ENCODE peak calls at places on chromosomes 12 and 14, in ten cellular contexts. M is spleen, U is fibroblast of lung, N is psoas muscle, W is endothelial cell of umbilical vein, H is heart left ventricle, J is A549, B is PC-9, I is SK-N-SH, F is IMR-90. Z is an unnamed sample.

GRCh38 chr14:94363171-94363624 is 25.2 kb downstream of the SERPINA1 start:
- DNase-seq in M (no peak), U (no peak), N (no peak), W (no peak), H (no peak), J (no peak), B (no peak), I (no peak), F (no peak), Z (no peak)

GRCh38 chr12:79778802-79779201 is 88.0 kb upstream of the PAWR start:
- DNase-seq in M (no peak), U (no peak), N (no peak), W (no peak), H (no peak), J (no peak), B (no peak), I (no peak), F (peak; percentile 31), Z (no peak)

GRCh38 chr12:9378430-9378835 is 170.2 kb upstream of the PZP start:
- DNase-seq in M (no peak), U (no peak), N (no peak), W (peak; percentile 49), H (no peak), J (peak; percentile 32), B (no peak), I (peak; percentile 47), F (no peak), Z (no peak)

GRCh38 chr14:105899071-105899641 is 372.8 kb downstream of the TMEM121 start:
- DNase-seq in M (peak; percentile 71), U (no peak), N (peak; percentile 39), W (no peak), H (peak; percentile 16), J (no peak), B (no peak), I (peak; percentile 70), F (no peak), Z (no peak)

GRCh38 chr12:121033625-121034349 is 5.3 kb downstream of the OASL start:
- DNase-seq in M (no peak), U (peak; percentile 39), N (no peak), W (no peak), H (no peak), J (peak; percentile 42), B (peak; percentile 91), I (no peak), F (no peak), Z (peak; percentile 82)

GRCh38 chr12:67742461-67742860 is 93.9 kb downstream of the DYRK2 start:
- DNase-seq in M (no peak), U (peak; percentile 10), N (no peak), W (no peak), H (no peak), J (no peak), B (no peak), I (no peak), F (peak; percentile 55), Z (no peak)

GRCh38 chr12:12819752-12820311 is 6.7 kb downstream of the DDX47 start:
- DNase-seq in M (no peak), U (peak; percentile 67), N (no peak), W (peak; percentile 85), H (no peak), J (peak; percentile 50), B (peak; percentile 99), I (no peak), F (peak; percentile 96), Z (no peak)

GRCh38 chr12:4250691-4251090 is 22.9 kb upstream of the CCND2 start:
- DNase-seq in M (no peak), U (no peak), N (no peak), W (no peak), H (no peak), J (no peak), B (no peak), I (no peak), F (no peak), Z (no peak)

GRCh38 chr12:27781680-27782079 is 1.6 kb upstream of the MANSC4 start:
- DNase-seq in M (no peak), U (peak; percentile 73), N (no peak), W (no peak), H (no peak), J (no peak), B (no peak), I (no peak), F (peak; percentile 67), Z (no peak)

GRCh38 chr12:27780612-27781408 is 774 bp upstream of the MANSC4 start:
- DNase-seq in M (no peak), U (peak; percentile 68), N (no peak), W (peak; percentile 61), H (peak; percentile 32), J (peak; percentile 28), B (peak; percentile 88), I (peak; percentile 70), F (peak; percentile 47), Z (peak; percentile 3)

GRCh38 chr12:27779416-27779815 is 617 bp upstream of the KLHL42 start:
- DNase-seq in M (peak; percentile 77), U (peak; percentile 30), N (no peak), W (peak; percentile 25), H (no peak), J (peak; percentile 15), B (no peak), I (peak; percentile 75), F (no peak), Z (no peak)

GRCh38 chr12:27779837-27780611 is at the start of the genes KLHL42 and MANSC4:
- DNase-seq in M (peak; percentile 95), U (peak; percentile 75), N (peak; percentile 87), W (peak; percentile 63), H (peak; percentile 87), J (peak; percentile 43), B (peak; percentile 59), I (peak; percentile 92), F (peak; percentile 73), Z (peak; percentile 69)

GRCh38 chr12:27782481-27782880 is 2.4 kb upstream of the MANSC4 start:
- DNase-seq in M (no peak), U (no peak), N (no peak), W (no peak), H (no peak), J (no peak), B (no peak), I (no peak), F (no peak), Z (no peak)
- H3K27ac ChIP-seq in M (no peak overlapping the region), U (no peak overlapping the region), N (no peak overlapping the region), W (no peak overlapping the region), H (no peak overlapping the region), J (no peak overlapping the region), B (no peak overlapping the region), I (no peak overlapping the region), F (peak overlapping the region; percentile 29), Z (no peak overlapping the region)

GRCh38 chr14:104666981-104667380 is 22.4 kb upstream of the INF2 start:
- DNase-seq in M (peak; percentile 72), U (no peak), N (no peak), W (no peak), H (no peak), J (no peak), B (peak; percentile 5), I (no peak), F (no peak), Z (no peak)

GRCh38 chr14:104665092-104665662 is 24.2 kb upstream of the INF2 start:
- DNase-seq in M (no peak), U (peak; percentile 29), N (no peak), W (no peak), H (no peak), J (no peak), B (no peak), I (no peak), F (peak; percentile 33), Z (no peak)

GRCh38 chr14:104665663-104666522 is 23.5 kb upstream of the INF2 start:
- DNase-seq in M (peak; percentile 84), U (no peak), N (no peak), W (peak; percentile 53), H (no peak), J (peak; percentile 86), B (peak; percentile 50), I (no peak), F (no peak), Z (peak; percentile 28)

GRCh38 chr14:104664588-104664987 is 24.8 kb upstream of the INF2 start:
- DNase-seq in M (peak; percentile 68), U (no peak), N (no peak), W (no peak), H (no peak), J (no peak), B (no peak), I (no peak), F (no peak), Z (no peak)

DNA sequence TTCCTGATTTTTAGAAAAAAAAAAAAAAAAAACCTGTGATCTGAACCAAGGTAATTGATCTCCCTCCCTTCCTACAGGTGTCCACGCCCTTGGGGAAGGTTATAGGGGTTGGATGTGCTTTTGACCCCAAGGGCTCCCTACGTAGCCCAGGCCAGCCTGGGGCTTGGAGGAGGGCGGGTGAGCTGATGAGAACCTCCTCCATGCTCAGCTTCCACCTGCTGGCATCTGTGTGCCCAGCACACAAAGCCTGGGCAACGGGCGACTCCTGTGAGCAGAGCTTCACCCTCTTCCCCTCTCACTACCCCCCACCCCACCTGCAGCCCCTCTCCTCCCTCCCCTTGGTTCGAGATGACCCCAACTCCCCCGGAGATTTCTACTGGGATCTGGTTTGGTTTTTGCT is 25.3 kb upstream of the INF2 start:
- DNase-seq in M (peak; percentile 71), U (no peak), N (no peak), W (no peak), H (no peak), J (no peak), B (peak; percentile 10), I (no peak), F (no peak), Z (no peak)
- H3K4me1 ChIP-seq in M (peaks cover 44% of the 10 kb centered on the region), U (no peaks in the 10 kb centered on the region), N (no peaks in the 10 kb centered on the region), W (peaks cover 4% of the 10 kb centered on the region), H (peaks cover 12% of the 10 kb centered on the region), J (peaks cover 22% of the 10 kb centered on the region), B (peaks cover 14% of the 10 kb centered on the region), I (no peaks in the 10 kb centered on the region), F (peaks cover 6% of the 10 kb centered on the region), Z (peaks cover 33% of the 10 kb centered on the region)

GRCh38 chr12:57808351-57808750 is 10.2 kb downstream of the AVIL start:
- DNase-seq in M (no peak), U (no peak), N (no peak), W (no peak), H (no peak), J (no peak), B (no peak), I (no peak), F (no peak), Z (no peak)

GRCh38 chr12:57807285-57807684 is 11.2 kb downstream of the AVIL start:
- DNase-seq in M (no peak), U (no peak), N (no peak), W (no peak), H (no peak), J (no peak), B (no peak), I (no peak), F (no peak), Z (no peak)

GRCh38 chr12:57803317-57803893 is 15.1 kb downstream of the AVIL start:
- DNase-seq in M (no peak), U (peak; percentile 58), N (peak; percentile 55), W (peak; percentile 60), H (peak; percentile 62), J (peak; percentile 69), B (no peak), I (peak; percentile 68), F (peak; percentile 42), Z (no peak)

GRCh38 chr12:57809425-57809824 is 9.1 kb downstream of the AVIL start:
- DNase-seq in M (no peak), U (no peak), N (no peak), W (no peak), H (no peak), J (no peak), B (no peak), I (no peak), F (no peak), Z (no peak)

DNA sequence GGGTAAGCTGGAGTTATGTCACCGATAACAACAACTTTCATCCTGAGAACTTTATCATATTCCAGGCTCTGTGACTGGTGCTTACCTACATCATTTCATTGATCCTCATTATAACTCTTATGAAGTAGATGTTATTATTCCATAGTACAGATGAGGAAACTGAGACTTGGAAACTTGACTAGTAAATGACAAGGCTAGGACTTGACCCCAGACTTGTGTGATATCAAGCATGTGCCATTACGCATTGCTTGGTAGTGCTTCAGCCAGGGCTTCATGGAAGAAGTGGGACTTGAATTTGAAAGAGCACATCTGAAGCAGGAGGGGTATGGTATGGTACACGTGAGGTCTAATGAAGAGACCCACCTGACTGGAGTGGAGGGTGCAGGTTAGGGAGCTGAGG is 11.9 kb downstream of the AVIL start:
- DNase-seq in M (no peak), U (no peak), N (no peak), W (no peak), H (no peak), J (no peak), B (no peak), I (no peak), F (no peak), Z (no peak)
- H3K4me3 ChIP-seq in M (no peak overlapping the region), U (no peak overlapping the region), N (no peak overlapping the region), W (no peak overlapping the region), H (no peak overlapping the region), J (no peak overlapping the region), B (no peak overlapping the region), I (no peak overlapping the region), F (no peak overlapping the region), Z (no peak overlapping the region)

GRCh38 chr14:68686724-68687123 is 106.1 kb downstream of the ZFP36L1 start:
- DNase-seq in M (no peak), U (no peak), N (no peak), W (no peak), H (no peak), J (no peak), B (no peak), I (no peak), F (no peak), Z (no peak)

GRCh38 chr14:68687746-68688145 is 105.1 kb downstream of the ZFP36L1 start:
- DNase-seq in M (no peak), U (peak; percentile 69), N (no peak), W (no peak), H (no peak), J (peak; percentile 82), B (peak; percentile 100), I (no peak), F (peak; percentile 92), Z (no peak)

GRCh38 chr14:68690106-68690960 is 102.5 kb downstream of the ZFP36L1 start:
- DNase-seq in M (no peak), U (no peak), N (no peak), W (no peak), H (no peak), J (no peak), B (no peak), I (peak; percentile 37), F (no peak), Z (no peak)

GRCh38 chr14:68689426-68689825 is 103.4 kb downstream of the ZFP36L1 start:
- DNase-seq in M (no peak), U (no peak), N (peak; percentile 43), W (no peak), H (no peak), J (no peak), B (no peak), I (no peak), F (no peak), Z (no peak)

GRCh38 chr14:68688872-68689371 is 103.9 kb downstream of the ZFP36L1 start:
- DNase-seq in M (no peak), U (peak; percentile 82), N (no peak), W (no peak), H (no peak), J (no peak), B (no peak), I (peak; percentile 74), F (peak; percentile 76), Z (no peak)
- H3K27ac ChIP-seq in M (peak overlapping the region; percentile 37), U (peak overlapping the region; percentile 14), N (no peak overlapping the region), W (no peak overlapping the region), H (no peak overlapping the region), J (peak overlapping the region; percentile 94), B (peak overlapping the region; percentile 90), I (peak overlapping the region; percentile 61), F (peak overlapping the region; percentile 28), Z (no peak overlapping the region)

Z was measured in CD8-positive, alpha-beta memory T cell.